ENCODE peak calls at places on chromosomes 1 and 21, in seven cellular contexts. J is HFFc6, I is CD14-positive monocyte, M is right lobe of liver, A is psoas muscle, L is bronchial epithelial cell, P is IMR-90. O is an unnamed sample.

GRCh38 chr1:12775443-12775842 is 1.9 kb downstream of the PRAMEF12 start:
- DNase-seq in J (no peak), I (no peak), M (no peak), A (no peak), L (no peak), P (no peak), O (no peak)

GRCh38 chr1:29686012-29686930 is 449.9 kb downstream of the PTPRU start:
- DNase-seq in J (peak), I (no peak), M (no peak), A (peak), L (no peak), P (no peak), O (no peak)

GRCh38 chr1:101567582-101568189 is 330.9 kb downstream of the S1PR1 start:
- DNase-seq in J (no peak), I (no peak), M (no peak), A (no peak), L (peak), P (peak), O (no peak)

GRCh38 chr21:37450385-37451044 is 83.9 kb downstream of the DYRK1A start:
- DNase-seq in J (peak), I (no peak), M (no peak), A (no peak), L (peak), P (peak), O (no peak)

GRCh38 chr1:116544588-116545358 is 26.1 kb downstream of the CD58 start:
- DNase-seq in J (no peak), I (no peak), M (no peak), A (no peak), L (peak), P (no peak), O (no peak)

GRCh38 chr1:245217853-245218608 is 63.2 kb downstream of the KIF26B start:
- DNase-seq in J (no peak), I (no peak), M (no peak), A (no peak), L (no peak), P (no peak), O (no peak)

GRCh38 chr1:201584510-201584991 is 45.6 kb downstream of the NAV1 start:
- DNase-seq in J (peak), I (no peak), M (no peak), A (no peak), L (no peak), P (peak), O (no peak)

GRCh38 chr21:42777757-42778344 is 101.5 kb downstream of the WDR4 start:
- DNase-seq in J (no peak), I (peak), M (no peak), A (no peak), L (no peak), P (no peak), O (peak)

GRCh38 chr1:91680556-91680955 is 179.9 kb downstream of the CDC7 start:
- DNase-seq in J (no peak), I (no peak), M (no peak), A (no peak), L (no peak), P (no peak), O (no peak)

GRCh38 chr1:172941945-172942344 is 108.8 kb downstream of the TNFSF18 start:
- DNase-seq in J (peak), I (no peak), M (no peak), A (no peak), L (no peak), P (peak), O (no peak)

DNA sequence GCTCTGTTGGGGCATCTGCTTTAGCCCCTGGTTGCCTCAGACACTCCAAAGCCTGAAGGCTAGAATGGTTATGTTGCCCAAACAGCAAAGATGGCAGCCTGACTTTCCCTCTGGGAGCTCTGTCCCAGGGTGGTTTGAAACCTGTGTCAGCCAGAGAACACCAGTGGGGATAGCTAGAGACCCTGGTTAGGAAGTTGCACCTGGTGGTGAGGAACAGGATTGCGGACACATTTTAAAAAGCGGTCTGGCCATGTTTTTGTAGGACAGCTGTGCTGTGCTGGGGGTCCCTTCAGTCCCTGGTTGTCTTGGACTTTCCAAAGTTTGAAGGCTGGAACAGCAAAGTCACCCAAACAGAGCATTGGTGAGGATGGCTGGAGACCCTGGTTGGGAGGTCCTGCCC is 87.8 kb downstream of the DNM3 start:
- DNase-seq in J (no peak), I (no peak), M (no peak), A (no peak), L (no peak), P (no peak), O (no peak)
- TF ChIP-seq CTCF in J (peak), I (no peak), M (no peak), A (no peak), L (peak), P (no peak), O (peak)

GRCh38 chr1:213335084-213335483 is 284.0 kb downstream of the RPS6KC1 start:
- DNase-seq in J (no peak), I (no peak), M (no peak), A (no peak), L (no peak), P (no peak), O (no peak)

GRCh38 chr1:213337025-213337678 is 286.1 kb downstream of the RPS6KC1 start:
- DNase-seq in J (no peak), I (no peak), M (no peak), A (no peak), L (no peak), P (no peak), O (no peak)

DNA sequence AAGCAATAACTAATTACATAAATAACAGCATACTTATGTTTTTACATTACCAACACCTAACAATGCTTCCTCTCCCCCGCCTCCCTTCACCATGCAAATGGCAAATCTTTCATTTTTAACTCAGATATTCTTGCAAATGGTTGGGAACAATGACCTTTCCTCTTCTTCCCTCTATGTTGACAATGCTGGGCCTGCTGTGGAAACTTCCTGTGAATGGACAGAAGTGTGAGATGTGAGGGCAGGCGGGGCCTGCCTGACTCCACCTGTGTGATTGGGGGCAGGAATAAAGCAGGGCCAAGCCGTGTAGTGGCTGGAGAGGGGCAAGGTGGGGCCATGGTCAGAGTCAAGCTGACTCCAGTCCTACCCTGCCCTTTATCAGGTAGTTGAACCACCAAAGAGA is 289.6 kb downstream of the RPS6KC1 start:
- DNase-seq in J (no peak), I (no peak), M (no peak), A (no peak), L (no peak), P (no peak), O (no peak)
- TF ChIP-seq CTCF in J (no peak), I (no peak), M (no peak), A (no peak), L (no peak), P (no peak), O (no peak)

GRCh38 chr21:19986396-19986795 is 1011.8 kb upstream of the NCAM2 start:
- DNase-seq in J (no peak), I (no peak), M (no peak), A (no peak), L (no peak), P (no peak), O (no peak)

GRCh38 chr21:19987671-19988070 is 1010.5 kb upstream of the NCAM2 start:
- DNase-seq in J (no peak), I (no peak), M (no peak), A (no peak), L (no peak), P (no peak), O (no peak)

GRCh38 chr21:19981938-19982337 is 1016.3 kb upstream of the NCAM2 start:
- DNase-seq in J (no peak), I (no peak), M (no peak), A (no peak), L (no peak), P (no peak), O (no peak)
- TF ChIP-seq CTCF in J (no peak), I (no peak), M (no peak), A (no peak), L (no peak), P (no peak), O (no peak)

GRCh38 chr1:229379901-229380300 is 37.1 kb upstream of the CCSAP start:
- DNase-seq in J (no peak), I (no peak), M (no peak), A (no peak), L (no peak), P (no peak), O (no peak)

GRCh38 chr1:229376521-229376920 is 33.7 kb upstream of the CCSAP start:
- DNase-seq in J (no peak), I (no peak), M (no peak), A (no peak), L (no peak), P (no peak), O (no peak)

GRCh38 chr1:229380514-229381160 is 37.8 kb upstream of the CCSAP start:
- DNase-seq in J (no peak), I (no peak), M (no peak), A (no peak), L (no peak), P (no peak), O (no peak)

GRCh38 chr1:229377429-229377828 is 34.6 kb upstream of the CCSAP start:
- DNase-seq in J (no peak), I (no peak), M (no peak), A (no peak), L (no peak), P (no peak), O (no peak)

GRCh38 chr1:229378586-229379442 is 36.0 kb upstream of the CCSAP start:
- DNase-seq in J (no peak), I (no peak), M (no peak), A (no peak), L (no peak), P (no peak), O (no peak)
- TF ChIP-seq CTCF in J (peak), I (no peak), M (no peak), A (no peak), L (no peak), P (no peak), O (no peak)

GRCh38 chr1:191993549-191993948 is 164.7 kb upstream of the RGS18 start:
- DNase-seq in J (peak), I (no peak), M (no peak), A (no peak), L (peak), P (peak), O (no peak)
- TF ChIP-seq CTCF in J (peak), I (peak), M (no peak), A (no peak), L (peak), P (peak), O (peak)

GRCh38 chr1:2435746-2436355 is 23.5 kb upstream of the PEX10 start:
- DNase-seq in J (no peak), I (no peak), M (no peak), A (no peak), L (no peak), P (no peak), O (no peak)
- TF ChIP-seq CTCF in J (no peak), I (no peak), M (no peak), A (no peak), L (no peak), P (no peak), O (no peak)

GRCh38 chr1:65751961-65752360 is 40.7 kb upstream of the PDE4B start:
- DNase-seq in J (no peak), I (no peak), M (no peak), A (no peak), L (peak), P (no peak), O (no peak)
- TF ChIP-seq CTCF in J (no peak), I (no peak), M (no peak), A (no peak), L (no peak), P (no peak), O (no peak)

GRCh38 chr1:145827966-145828365 is 4.0 kb downstream of the POLR3C start:
- DNase-seq in J (no peak), I (no peak), M (no peak), A (no peak), L (no peak), P (peak), O (no peak)

GRCh38 chr1:145824499-145824842 is 471 bp downstream of the POLR3C start:
- DNase-seq in J (no peak), I (no peak), M (no peak), A (no peak), L (no peak), P (no peak), O (no peak)

GRCh38 chr1:145828368-145829016 is 4.5 kb downstream of the POLR3C start:
- DNase-seq in J (no peak), I (no peak), M (no peak), A (no peak), L (no peak), P (no peak), O (no peak)

GRCh38 chr1:145823565-145824498 is at the start of the genes POLR3C and RNF115:
- DNase-seq in J (peak), I (peak), M (peak), A (peak), L (peak), P (peak), O (peak)

DNA sequence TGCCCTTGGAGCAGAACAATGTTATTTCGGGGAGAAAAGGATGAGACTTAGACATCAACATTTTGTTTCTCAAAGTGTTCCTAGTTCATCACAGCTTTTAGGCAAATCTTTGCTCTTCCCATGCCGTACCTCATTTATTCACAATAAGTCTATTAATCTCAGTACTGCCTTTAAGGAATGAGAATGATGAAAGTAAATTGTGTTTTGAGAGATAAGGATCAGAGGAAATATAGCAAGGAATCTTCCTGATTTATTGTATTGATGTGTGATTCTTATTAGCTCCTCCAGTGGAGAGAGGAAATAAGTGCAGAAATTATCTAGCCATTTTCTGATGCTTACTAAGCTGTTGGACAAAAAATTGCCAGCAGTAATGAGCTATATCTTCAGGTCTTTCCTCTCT is 2.0 kb downstream of the POLR3C start:
- DNase-seq in J (no peak), I (no peak), M (no peak), A (no peak), L (no peak), P (no peak), O (no peak)
- TF ChIP-seq CTCF in J (peak), I (no peak), M (no peak), A (no peak), L (no peak), P (no peak), O (no peak)

GRCh38 chr1:154749078-154749760 is 120.9 kb downstream of the KCNN3 start:
- DNase-seq in J (no peak), I (no peak), M (no peak), A (no peak), L (peak), P (peak), O (no peak)
- TF ChIP-seq CTCF in J (peak), I (peak), M (peak), A (no peak), L (peak), P (peak), O (peak)

O was measured in astrocyte of the cerebellum.